ENCODE peak calls at places on chromosomes 3 and 15, in six cellular contexts. One of them, this sample, is unnamed.
A peak's percentile ranks its signal among the peaks of the same experiment; 100 is the strongest.

GRCh38 chr3:50194128-50194902 is 2.9 kb downstream of the GNAT1 start:
- DNase-seq in neural progenitor cell: peak; percentile 82
- DNase-seq in mesendoderm: peak; percentile 76
- DNase-seq in thoracic aorta: no peak
- DNase-seq in right atrium auricular region: peak; percentile 67
- DNase-seq in brain microvascular endothelial cell: peak; percentile 18
- DNase-seq in this sample: peak; percentile 75

GRCh38 chr15:63041982-63042878 is at the start of gene TPM1:
- DNase-seq in thoracic aorta: peak; percentile 66
- DNase-seq in mesendoderm: peak; percentile 96
- DNase-seq in neural progenitor cell: peak; percentile 95
- DNase-seq in right atrium auricular region: peak; percentile 90
- DNase-seq in brain microvascular endothelial cell: peak; percentile 93
- DNase-seq in this sample: peak; percentile 74

GRCh38 chr3:57659810-57660439 is 33.0 kb downstream of the DENND6A start:
- DNase-seq in brain microvascular endothelial cell: no peak
- DNase-seq in right atrium auricular region: no peak
- DNase-seq in thoracic aorta: no peak
- DNase-seq in neural progenitor cell: no peak
- DNase-seq in mesendoderm: peak; percentile 41
- DNase-seq in this sample: no peak

GRCh38 chr3:177596822-177597271 is 399.6 kb upstream of the TBL1XR1 start:
- DNase-seq in neural progenitor cell: no peak
- DNase-seq in right atrium auricular region: no peak
- DNase-seq in mesendoderm: no peak
- DNase-seq in brain microvascular endothelial cell: no peak
- DNase-seq in thoracic aorta: no peak
- DNase-seq in this sample: no peak

GRCh38 chr3:82354181-82354696 is 592.8 kb upstream of the GBE1 start:
- DNase-seq in thoracic aorta: no peak
- DNase-seq in neural progenitor cell: no peak
- DNase-seq in brain microvascular endothelial cell: no peak
- DNase-seq in right atrium auricular region: no peak
- DNase-seq in mesendoderm: peak; percentile 10
- DNase-seq in this sample: no peak

GRCh38 chr15:67838789-67839332 is 984 bp downstream of the RNU6-1 start:
- DNase-seq in brain microvascular endothelial cell: no peak
- DNase-seq in mesendoderm: peak; percentile 92
- DNase-seq in thoracic aorta: no peak
- DNase-seq in neural progenitor cell: peak; percentile 87
- DNase-seq in right atrium auricular region: peak; percentile 74
- DNase-seq in this sample: peak; percentile 64

GRCh38 chr3:126859415-126860246 is 123.3 kb upstream of the PLXNA1 start:
- DNase-seq in mesendoderm: no peak
- DNase-seq in right atrium auricular region: no peak
- DNase-seq in brain microvascular endothelial cell: no peak
- DNase-seq in neural progenitor cell: no peak
- DNase-seq in thoracic aorta: no peak
- DNase-seq in this sample: no peak

GRCh38 chr3:65967376-65967775 is 71.3 kb downstream of the MAGI1 start:
- DNase-seq in brain microvascular endothelial cell: no peak
- DNase-seq in right atrium auricular region: no peak
- DNase-seq in neural progenitor cell: no peak
- DNase-seq in thoracic aorta: no peak
- DNase-seq in mesendoderm: no peak
- DNase-seq in this sample: no peak

GRCh38 chr3:167870743-167871142 is 135.2 kb downstream of the SERPINI1 start:
- DNase-seq in mesendoderm: no peak
- DNase-seq in right atrium auricular region: no peak
- DNase-seq in neural progenitor cell: no peak
- DNase-seq in brain microvascular endothelial cell: no peak
- DNase-seq in thoracic aorta: no peak
- DNase-seq in this sample: no peak

GRCh38 chr15:40593130-40593529 is 919 bp upstream of the KNL1 start:
- DNase-seq in mesendoderm: no peak
- DNase-seq in right atrium auricular region: no peak
- DNase-seq in thoracic aorta: no peak
- DNase-seq in neural progenitor cell: no peak
- DNase-seq in brain microvascular endothelial cell: no peak
- DNase-seq in this sample: no peak

GRCh38 chr15:77347197-77347596 is 72.7 kb downstream of the PEAK1 start:
- DNase-seq in neural progenitor cell: no peak
- DNase-seq in thoracic aorta: no peak
- DNase-seq in brain microvascular endothelial cell: no peak
- DNase-seq in mesendoderm: no peak
- DNase-seq in right atrium auricular region: no peak
- DNase-seq in this sample: no peak

GRCh38 chr3:188664795-188665194 is 507.0 kb upstream of the TPRG1 start:
- DNase-seq in brain microvascular endothelial cell: no peak
- DNase-seq in thoracic aorta: no peak
- DNase-seq in mesendoderm: peak; percentile 49
- DNase-seq in right atrium auricular region: no peak
- DNase-seq in neural progenitor cell: peak; percentile 47
- DNase-seq in this sample: no peak

GRCh38 chr15:52337198-52337853 is 41.7 kb upstream of the MYO5C start:
- DNase-seq in brain microvascular endothelial cell: peak; percentile 52
- DNase-seq in thoracic aorta: no peak
- DNase-seq in right atrium auricular region: no peak
- DNase-seq in neural progenitor cell: no peak
- DNase-seq in mesendoderm: peak; percentile 57
- DNase-seq in this sample: no peak

GRCh38 chr15:48191574-48192225 is at the start of gene CTXN2:
- DNase-seq in right atrium auricular region: no peak
- DNase-seq in brain microvascular endothelial cell: no peak
- DNase-seq in neural progenitor cell: peak; percentile 60
- DNase-seq in thoracic aorta: no peak
- DNase-seq in mesendoderm: peak; percentile 63
- DNase-seq in this sample: no peak

GRCh38 chr15:58243083-58243482 is 104.9 kb downstream of the AQP9 start:
- DNase-seq in mesendoderm: no peak
- DNase-seq in neural progenitor cell: no peak
- DNase-seq in brain microvascular endothelial cell: no peak
- DNase-seq in thoracic aorta: no peak
- DNase-seq in right atrium auricular region: no peak
- DNase-seq in this sample: no peak

GRCh38 chr3:3212781-3213416 is 33.4 kb upstream of the CRBN start:
- DNase-seq in neural progenitor cell: no peak
- DNase-seq in right atrium auricular region: no peak
- DNase-seq in thoracic aorta: no peak
- DNase-seq in mesendoderm: no peak
- DNase-seq in brain microvascular endothelial cell: no peak
- DNase-seq in this sample: no peak

GRCh38 chr3:59016930-59017616 is 32.8 kb downstream of the CFAP20DC start:
- DNase-seq in mesendoderm: no peak
- DNase-seq in brain microvascular endothelial cell: no peak
- DNase-seq in thoracic aorta: no peak
- DNase-seq in neural progenitor cell: no peak
- DNase-seq in right atrium auricular region: no peak
- DNase-seq in this sample: no peak

GRCh38 chr15:72195101-72195511 is 2.5 kb downstream of the GRAMD2A start:
- DNase-seq in right atrium auricular region: no peak
- DNase-seq in thoracic aorta: no peak
- DNase-seq in neural progenitor cell: no peak
- DNase-seq in brain microvascular endothelial cell: no peak
- DNase-seq in mesendoderm: peak; percentile 59
- DNase-seq in this sample: no peak

GRCh38 chr15:67501177-67501835 is 19.6 kb upstream of the C15orf61 start:
- DNase-seq in brain microvascular endothelial cell: no peak
- DNase-seq in neural progenitor cell: no peak
- DNase-seq in thoracic aorta: no peak
- DNase-seq in right atrium auricular region: no peak
- DNase-seq in mesendoderm: peak; percentile 17
- DNase-seq in this sample: no peak

GRCh38 chr15:38487383-38487782 is 33.5 kb downstream of the FAM98B start:
- DNase-seq in mesendoderm: no peak
- DNase-seq in brain microvascular endothelial cell: no peak
- DNase-seq in right atrium auricular region: no peak
- DNase-seq in thoracic aorta: no peak
- DNase-seq in neural progenitor cell: no peak
- DNase-seq in this sample: no peak

GRCh38 chr15:75531041-75531450 is 48.1 kb downstream of the PTPN9 start:
- DNase-seq in thoracic aorta: peak; percentile 14
- DNase-seq in mesendoderm: peak; percentile 21
- DNase-seq in brain microvascular endothelial cell: peak; percentile 27
- DNase-seq in right atrium auricular region: peak; percentile 64
- DNase-seq in neural progenitor cell: no peak
- DNase-seq in this sample: no peak

DNA sequence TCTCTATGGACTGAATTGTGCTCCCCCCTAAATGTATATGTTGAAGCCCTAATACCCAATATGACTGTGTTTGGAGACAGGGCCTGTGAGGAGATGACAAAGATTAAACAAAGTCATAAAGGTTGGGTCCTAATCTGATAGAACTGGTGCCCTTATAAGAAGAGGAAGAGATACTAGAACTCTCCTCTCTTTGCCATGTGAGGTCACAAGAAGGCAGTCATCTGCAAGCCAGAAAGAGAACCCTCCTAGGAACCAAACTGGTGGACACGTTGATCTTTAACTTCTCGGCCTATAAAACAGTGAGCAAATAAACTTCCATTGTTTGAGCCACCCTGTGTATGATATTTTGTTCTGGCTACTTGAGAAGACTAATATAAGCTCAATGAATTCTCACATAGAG is 31.6 kb upstream of the ENTPD3 start:
- DNase-seq in neural progenitor cell: no peak
- DNase-seq in thoracic aorta: no peak
- DNase-seq in right atrium auricular region: no peak
- DNase-seq in brain microvascular endothelial cell: no peak
- DNase-seq in mesendoderm: no peak
- DNase-seq in this sample: no peak
- H3K27ac ChIP-seq in neural progenitor cell: no peak overlapping the region
- H3K27ac ChIP-seq in thoracic aorta: no peak overlapping the region
- H3K27ac ChIP-seq in right atrium auricular region: no peak overlapping the region
- H3K27ac ChIP-seq in brain microvascular endothelial cell: no peak overlapping the region
- H3K27ac ChIP-seq in mesendoderm: no peak overlapping the region
- H3K27ac ChIP-seq in this sample: no peak overlapping the region

GRCh38 chr3:33505027-33505426 is 64.8 kb upstream of the UBP1 start:
- DNase-seq in brain microvascular endothelial cell: no peak
- DNase-seq in right atrium auricular region: no peak
- DNase-seq in thoracic aorta: no peak
- DNase-seq in mesendoderm: no peak
- DNase-seq in neural progenitor cell: no peak
- DNase-seq in this sample: no peak
- H3K36me3 ChIP-seq in brain microvascular endothelial cell: peaks cover 7% of the 10 kb centered on the region
- H3K36me3 ChIP-seq in right atrium auricular region: peaks cover 34% of the 10 kb centered on the region
- H3K36me3 ChIP-seq in thoracic aorta: peaks cover 32% of the 10 kb centered on the region
- H3K36me3 ChIP-seq in mesendoderm: peaks cover 5% of the 10 kb centered on the region
- H3K36me3 ChIP-seq in neural progenitor cell: peaks cover 46% of the 10 kb centered on the region
- H3K36me3 ChIP-seq in this sample: peaks cover 28% of the 10 kb centered on the region

GRCh38 chr15:50181983-50182232 is at the start of gene SLC27A2:
- DNase-seq in right atrium auricular region: no peak
- DNase-seq in thoracic aorta: no peak
- DNase-seq in brain microvascular endothelial cell: no peak
- DNase-seq in mesendoderm: peak; percentile 56
- DNase-seq in neural progenitor cell: peak; percentile 76
- DNase-seq in this sample: no peak
- H3K27ac ChIP-seq in right atrium auricular region: no peak within 1 kb of the TSS
- H3K27ac ChIP-seq in thoracic aorta: no peak within 1 kb of the TSS
- H3K27ac ChIP-seq in brain microvascular endothelial cell: no peak within 1 kb of the TSS
- H3K27ac ChIP-seq in mesendoderm: no peak within 1 kb of the TSS
- H3K27ac ChIP-seq in neural progenitor cell: no peak within 1 kb of the TSS
- H3K27ac ChIP-seq in this sample: no peak within 1 kb of the TSS

GRCh38 chr3:13378155-13378554 is 42.0 kb downstream of the NUP210 start:
- DNase-seq in mesendoderm: peak; percentile 11
- DNase-seq in thoracic aorta: no peak
- DNase-seq in brain microvascular endothelial cell: peak; percentile 17
- DNase-seq in right atrium auricular region: no peak
- DNase-seq in neural progenitor cell: no peak
- DNase-seq in this sample: no peak

GRCh38 chr3:13379191-13379830 is 40.8 kb downstream of the NUP210 start:
- DNase-seq in mesendoderm: no peak
- DNase-seq in thoracic aorta: peak; percentile 35
- DNase-seq in brain microvascular endothelial cell: peak; percentile 77
- DNase-seq in right atrium auricular region: peak; percentile 62
- DNase-seq in neural progenitor cell: no peak
- DNase-seq in this sample: no peak

GRCh38 chr3:13375464-13375863 is 44.7 kb downstream of the NUP210 start:
- DNase-seq in thoracic aorta: no peak
- DNase-seq in brain microvascular endothelial cell: no peak
- DNase-seq in neural progenitor cell: no peak
- DNase-seq in right atrium auricular region: no peak
- DNase-seq in mesendoderm: no peak
- DNase-seq in this sample: no peak

GRCh38 chr3:13376091-13376490 is 44.0 kb downstream of the NUP210 start:
- DNase-seq in thoracic aorta: no peak
- DNase-seq in brain microvascular endothelial cell: no peak
- DNase-seq in mesendoderm: no peak
- DNase-seq in right atrium auricular region: no peak
- DNase-seq in neural progenitor cell: no peak
- DNase-seq in this sample: no peak

DNA sequence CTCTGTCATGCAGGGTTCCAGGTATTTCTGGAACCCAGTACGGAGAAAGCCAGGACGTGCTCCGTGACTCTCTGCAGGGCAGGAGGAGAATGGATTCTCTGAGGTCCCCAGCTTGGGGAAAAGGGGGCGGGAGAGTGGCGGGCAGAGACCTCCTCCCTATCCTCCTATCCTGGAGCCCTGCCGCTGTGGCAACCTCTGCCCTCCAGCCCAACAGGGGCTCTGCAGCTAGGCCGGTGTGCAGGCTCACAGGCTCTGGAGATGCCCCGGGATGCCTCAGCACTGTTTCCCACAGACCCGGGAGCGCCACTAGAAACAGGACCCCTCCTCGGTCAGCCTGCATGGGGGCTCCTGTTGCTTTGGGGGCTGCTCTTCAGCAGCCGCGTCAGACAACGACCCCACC is 43.1 kb downstream of the NUP210 start:
- DNase-seq in brain microvascular endothelial cell: no peak
- DNase-seq in right atrium auricular region: no peak
- DNase-seq in mesendoderm: no peak
- DNase-seq in thoracic aorta: no peak
- DNase-seq in neural progenitor cell: no peak
- DNase-seq in this sample: no peak
- H3K36me3 ChIP-seq in brain microvascular endothelial cell: no peaks in the 10 kb centered on the region
- H3K36me3 ChIP-seq in right atrium auricular region: no peaks in the 10 kb centered on the region
- H3K36me3 ChIP-seq in mesendoderm: no peaks in the 10 kb centered on the region
- H3K36me3 ChIP-seq in thoracic aorta: no peaks in the 10 kb centered on the region
- H3K36me3 ChIP-seq in neural progenitor cell: no peaks in the 10 kb centered on the region
- H3K36me3 ChIP-seq in this sample: no peaks in the 10 kb centered on the region

GRCh38 chr3:129028866-129029265 is 27.8 kb downstream of the EFCC1 start:
- DNase-seq in thoracic aorta: no peak
- DNase-seq in neural progenitor cell: no peak
- DNase-seq in right atrium auricular region: no peak
- DNase-seq in brain microvascular endothelial cell: no peak
- DNase-seq in mesendoderm: no peak
- DNase-seq in this sample: no peak

GRCh38 chr3:129025108-129025507 is 24.0 kb downstream of the EFCC1 start:
- DNase-seq in right atrium auricular region: no peak
- DNase-seq in brain microvascular endothelial cell: no peak
- DNase-seq in mesendoderm: no peak
- DNase-seq in thoracic aorta: no peak
- DNase-seq in neural progenitor cell: no peak
- DNase-seq in this sample: no peak

GRCh38 chr3:129025691-129026435 is 24.8 kb downstream of the EFCC1 start:
- DNase-seq in thoracic aorta: no peak
- DNase-seq in neural progenitor cell: no peak
- DNase-seq in brain microvascular endothelial cell: no peak
- DNase-seq in mesendoderm: no peak
- DNase-seq in right atrium auricular region: no peak
- DNase-seq in this sample: no peak

GRCh38 chr3:129027544-129027880 is 26.4 kb downstream of the EFCC1 start:
- DNase-seq in right atrium auricular region: no peak
- DNase-seq in brain microvascular endothelial cell: no peak
- DNase-seq in thoracic aorta: no peak
- DNase-seq in neural progenitor cell: no peak
- DNase-seq in mesendoderm: no peak
- DNase-seq in this sample: no peak

GRCh38 chr3:129026728-129027543 is 25.8 kb downstream of the EFCC1 start:
- DNase-seq in thoracic aorta: peak; percentile 61
- DNase-seq in right atrium auricular region: peak; percentile 95
- DNase-seq in neural progenitor cell: peak; percentile 91
- DNase-seq in brain microvascular endothelial cell: peak; percentile 77
- DNase-seq in mesendoderm: peak; percentile 95
- DNase-seq in this sample: peak; percentile 91
- H3K27ac ChIP-seq in thoracic aorta: no peak overlapping the region
- H3K27ac ChIP-seq in right atrium auricular region: peak overlapping the region; percentile 60
- H3K27ac ChIP-seq in neural progenitor cell: no peak overlapping the region
- H3K27ac ChIP-seq in brain microvascular endothelial cell: no peak overlapping the region
- H3K27ac ChIP-seq in mesendoderm: no peak overlapping the region
- H3K27ac ChIP-seq in this sample: peak overlapping the region; percentile 72

This sample was measured in Peyer's patch.